ENCODE peak calls at places on chromosomes 1 and 21, in four cellular contexts. J, Q, P and A are unnamed samples. For H3K27me3, the result is how much of the 10 kb centered on the place peaks cover.

GRCh38 chr1:21366288-21366687 is 73.6 kb upstream of the NBPF3 start:
- DNase-seq in P (no peak), Q (no peak), J (no peak), A (peak)

GRCh38 chr1:226364129-226364899 is 43.6 kb downstream of the PARP1 start:
- DNase-seq in J (peak), P (no peak), Q (peak), A (no peak)

GRCh38 chr21:26194326-26194725 is 23.8 kb upstream of the APP start:
- DNase-seq in Q (no peak), P (no peak), J (no peak), A (no peak)

GRCh38 chr1:21932127-21932526 is 5.0 kb downstream of the HSPG2 start:
- DNase-seq in P (no peak), Q (peak), J (no peak), A (peak)

GRCh38 chr1:107895403-107896181 is 69.4 kb downstream of the VAV3 start:
- DNase-seq in Q (no peak), P (no peak), J (no peak), A (no peak)

GRCh38 chr1:211831558-211832323 is 1.2 kb upstream of the LPGAT1 start:
- DNase-seq in P (no peak), Q (no peak), J (no peak), A (no peak)

GRCh38 chr1:152035406-152036315 is 1.1 kb downstream of the S100A11 start:
- DNase-seq in Q (peak), P (no peak), J (peak), A (no peak)

GRCh38 chr1:118304722-118305344 is 119.8 kb upstream of the SPAG17 start:
- DNase-seq in J (no peak), P (no peak), Q (peak), A (no peak)

GRCh38 chr1:41498391-41498790 is 13.9 kb upstream of the EDN2 start:
- DNase-seq in J (peak), P (no peak), Q (no peak), A (peak)

GRCh38 chr1:18957136-18957521 is 653 bp upstream of the IFFO2 start:
- DNase-seq in P (no peak), J (no peak), Q (no peak), A (no peak)

GRCh38 chr1:32256473-32257226 is 5.6 kb downstream of the LCK start:
- DNase-seq in Q (no peak), J (no peak), P (no peak), A (no peak)

GRCh38 chr1:112533029-112533428 is 24.3 kb downstream of the WNT2B start:
- DNase-seq in Q (peak), P (no peak), J (no peak), A (no peak)

GRCh38 chr1:53601867-53602266 is 137.1 kb downstream of the GLIS1 start:
- DNase-seq in Q (no peak), P (no peak), J (no peak), A (no peak)

GRCh38 chr1:222557148-222557547 is 9.2 kb upstream of the HHIPL2 start:
- DNase-seq in Q (peak), J (no peak), P (no peak), A (no peak)

GRCh38 chr1:223642155-223642689 is 23.3 kb downstream of the CAPN8 start:
- DNase-seq in J (no peak), P (no peak), Q (no peak), A (no peak)

GRCh38 chr1:107689157-107689556 is 275.8 kb downstream of the VAV3 start:
- DNase-seq in J (peak), P (no peak), Q (no peak), A (peak)

GRCh38 chr1:229285424-229285823 is 14.5 kb downstream of the RAB4A start:
- DNase-seq in J (no peak), Q (no peak), P (no peak), A (no peak)

GRCh38 chr1:202568466-202569196 is 141.6 kb downstream of the SYT2 start:
- DNase-seq in J (no peak), P (no peak), Q (no peak), A (peak)

GRCh38 chr1:85850238-85850637 is 142.0 kb upstream of the ZNHIT6 start:
- DNase-seq in Q (peak), P (no peak), J (no peak), A (peak)

GRCh38 chr1:35120458-35121133 is 41.4 kb downstream of the ZMYM1 start:
- DNase-seq in Q (peak), P (peak), J (no peak), A (no peak)

GRCh38 chr1:23827717-23828116 is 2.5 kb upstream of the HMGCL start:
- DNase-seq in P (no peak), J (no peak), Q (no peak), A (no peak)

GRCh38 chr1:55040083-55040952 is 970 bp downstream of the PCSK9 start:
- DNase-seq in Q (peak), J (no peak), P (no peak), A (peak)

GRCh38 chr1:201025571-201026002 is 2.1 kb upstream of the KIF21B start:
- DNase-seq in Q (peak), P (no peak), J (no peak), A (no peak)

GRCh38 chr1:209651148-209651547 is 1.1 kb downstream of the LAMB3 start:
- DNase-seq in Q (peak), P (no peak), J (peak), A (peak)

GRCh38 chr21:35046880-35047229 is 2.2 kb downstream of the RUNX1 start:
- DNase-seq in J (no peak), Q (no peak), P (no peak), A (no peak)

GRCh38 chr1:19083081-19083480 is 126.6 kb upstream of the IFFO2 start:
- DNase-seq in J (no peak), Q (no peak), P (no peak), A (peak)

GRCh38 chr1:28553229-28553930 is 495 bp downstream of the TRNAU1AP start:
- DNase-seq in J (peak), Q (peak), P (no peak), A (peak)

DNA sequence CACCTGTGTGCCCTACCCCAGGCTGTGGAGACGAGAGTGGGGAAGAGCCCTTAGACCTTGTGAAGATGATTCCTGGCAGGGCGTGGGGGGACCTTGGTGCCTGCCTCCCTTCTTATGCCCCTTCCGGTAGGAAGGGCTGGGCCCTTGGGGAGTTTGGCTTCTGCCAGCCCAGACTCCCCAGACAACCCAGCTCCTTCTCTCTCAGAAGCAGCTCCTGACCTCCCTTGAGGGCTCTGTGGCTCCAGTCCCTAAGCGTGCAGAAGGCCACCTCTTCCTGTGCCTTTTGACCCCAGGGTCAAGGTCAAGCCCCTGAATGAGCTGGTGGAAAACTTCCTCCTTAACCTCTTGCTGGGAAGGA is 958 bp downstream of the RPS6KA1 start:
- DNase-seq in Q (no peak), P (no peak), J (no peak), A (peak)
- H3K4me3 ChIP-seq in Q (no peak), P (peak), J (peak), A (peak)

GRCh38 chr1:3438661-3439180 is 15.7 kb upstream of the ARHGEF16 start:
- DNase-seq in P (no peak), J (no peak), Q (no peak), A (no peak)
- H3K27me3 ChIP-seq in P (under half), J (under half), Q (under half), A (under half)

GRCh38 chr1:73463848-73464247 is 734.1 kb downstream of the LRRIQ3 start:
- DNase-seq in Q (no peak), P (no peak), J (no peak), A (no peak)
- TF ChIP-seq CTCF in Q (no peak), P (no peak), J (no peak), A (no peak)

DNA sequence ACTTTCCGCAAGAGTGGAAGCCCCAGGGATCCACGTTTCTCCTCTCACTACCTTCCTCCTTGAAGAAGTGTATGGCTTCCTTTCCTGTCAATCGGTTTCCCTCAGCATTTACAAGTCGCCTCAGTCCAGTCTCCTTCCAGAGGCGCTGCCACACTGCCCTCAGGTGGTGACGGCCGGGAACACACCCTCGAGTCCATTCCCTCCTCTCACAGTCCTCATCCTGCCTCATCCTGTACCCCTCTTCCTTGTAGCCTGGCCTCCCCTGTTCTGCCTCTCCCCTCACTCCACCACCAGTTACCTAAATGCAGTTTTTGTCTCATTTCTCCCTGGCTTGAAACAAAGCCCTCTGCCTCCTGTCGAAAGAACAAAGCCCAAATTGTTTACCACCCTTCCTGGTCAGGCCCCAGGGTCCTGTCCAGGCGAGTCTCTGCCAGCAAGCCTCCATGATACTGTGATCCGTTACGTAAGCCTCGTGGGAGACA is 23.2 kb upstream of the LSM10 start:
- DNase-seq in J (peak), P (peak), Q (peak), A (peak)
- H3K4me3 ChIP-seq in J (no peak), P (no peak), Q (no peak), A (no peak)

GRCh38 chr21:45370575-45370974 is 34.4 kb upstream of the COL18A1 start:
- DNase-seq in J (no peak), P (no peak), Q (peak), A (no peak)
- H3K27me3 ChIP-seq in J (under half), P (under half), Q (under half), A (under half)

GRCh38 chr1:2987773-2988172 is 33.5 kb upstream of the ACTRT2 start:
- DNase-seq in P (no peak), Q (no peak), J (no peak), A (no peak)

GRCh38 chr1:2985121-2985561 is 36.1 kb upstream of the ACTRT2 start:
- DNase-seq in P (no peak), J (no peak), Q (peak), A (no peak)

GRCh38 chr1:2984399-2985061 is 36.7 kb upstream of the ACTRT2 start:
- DNase-seq in P (no peak), J (no peak), Q (no peak), A (no peak)

GRCh38 chr1:2986549-2987305 is 34.5 kb upstream of the ACTRT2 start:
- DNase-seq in P (no peak), Q (no peak), J (no peak), A (no peak)

DNA sequence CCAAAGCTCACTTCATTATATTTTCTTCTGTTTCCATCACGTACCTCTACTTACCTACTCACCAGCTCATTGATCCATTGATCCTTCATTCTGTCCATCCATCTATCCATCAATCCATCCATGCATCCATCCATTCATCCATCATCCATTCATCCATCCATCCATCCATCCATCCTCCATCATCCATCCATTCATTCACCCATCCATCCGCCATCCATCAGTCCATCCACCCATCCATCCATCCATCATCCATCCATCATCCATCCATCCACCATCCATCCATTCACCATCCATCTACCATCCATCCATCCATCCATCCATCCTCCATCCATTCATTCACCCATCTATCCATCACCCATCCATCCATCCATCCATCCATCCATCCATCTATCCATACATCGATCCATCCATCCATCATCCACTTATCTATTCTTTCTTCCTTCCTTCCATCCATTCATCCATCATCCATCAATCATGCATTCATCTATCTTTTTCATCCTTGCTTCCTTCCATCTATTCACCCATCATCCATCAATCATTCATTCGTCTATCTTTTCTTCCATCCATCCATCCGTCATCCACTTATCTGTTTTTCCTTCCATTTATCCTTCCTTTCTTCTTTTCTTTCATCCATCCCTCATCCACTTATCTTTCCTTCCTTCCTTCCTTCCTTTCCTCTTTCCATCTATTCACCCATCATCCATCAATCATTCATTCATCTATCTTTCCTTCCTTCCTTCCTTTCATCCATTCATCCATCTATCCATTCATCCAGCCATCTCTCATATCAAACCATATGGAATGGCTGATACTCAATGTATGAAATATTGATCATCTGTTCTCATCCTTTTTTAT is 35.3 kb upstream of the ACTRT2 start:
- DNase-seq in Q (no peak), P (no peak), J (no peak), A (no peak)
- TF ChIP-seq CTCF in Q (no peak), P (no peak), J (no peak), A (no peak)

GRCh38 chr1:40385437-40386310 is 12.1 kb downstream of the SMAP2 start:
- DNase-seq in Q (no peak), P (no peak), J (no peak), A (no peak)
- H3K4me3 ChIP-seq in Q (no peak), P (no peak), J (no peak), A (no peak)

DNA sequence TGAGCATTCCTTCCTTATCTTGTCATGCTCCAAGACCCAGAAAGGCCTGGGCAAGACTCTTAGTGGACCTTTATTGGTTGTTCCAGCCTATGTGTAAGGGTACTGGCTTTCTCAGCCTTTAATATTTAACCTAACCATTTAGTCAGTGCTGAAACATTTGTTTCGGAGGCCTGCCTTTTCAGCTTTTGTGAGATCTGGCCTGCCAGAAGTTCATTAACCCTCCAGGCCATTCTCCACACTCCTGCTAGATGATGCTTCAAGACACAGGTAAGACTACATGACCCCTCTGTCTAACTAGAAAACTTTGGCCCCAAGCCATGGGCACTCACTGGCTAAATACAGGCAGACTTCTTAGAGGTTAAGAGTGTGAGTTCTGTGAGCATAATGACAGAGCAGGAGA is 138.4 kb upstream of the ZP4 start:
- DNase-seq in Q (no peak), J (no peak), P (no peak), A (no peak)
- H3K27me3 ChIP-seq in Q (under half), J (under half), P (under half), A (under half)